ENCODE peak calls at places on chromosomes 3 and 15, in seven cellular contexts. R is stimulated activated CD4-positive, alpha-beta T cell treated with anti-CD3 and anti-CD28 coated beads, TNF-alpha, amount 100 ng/mL, for 4 hours; P is OCI-LY7; D is T-helper 1 cell; J is cardiac muscle cell; Q is NCI-H1092; H is EL. V is an unnamed sample.

GRCh38 chr3:45497963-45498362 is 96.6 kb upstream of the LIMD1 start:
- DNase-seq in R (no peak), P (no peak), D (no peak), J (no peak), Q (no peak), H (no peak), V (no peak)

GRCh38 chr3:182142928-182143327 is 431.2 kb downstream of the SOX2 start:
- DNase-seq in R (no peak), P (peak), D (no peak), J (no peak), Q (no peak), H (no peak), V (no peak)

GRCh38 chr3:2823016-2823415 is 287.2 kb downstream of the IL5RA start:
- DNase-seq in R (no peak), P (no peak), D (no peak), J (no peak), Q (no peak), H (no peak), V (no peak)

GRCh38 chr3:46271910-46272309 is 29.6 kb downstream of the CCR3 start:
- DNase-seq in R (no peak), P (no peak), D (no peak), J (no peak), Q (no peak), H (peak), V (no peak)

GRCh38 chr15:50979041-50979440 is 70.6 kb downstream of the AP4E1 start:
- DNase-seq in R (no peak), P (no peak), D (no peak), J (no peak), Q (no peak), H (peak), V (peak)

GRCh38 chr15:98455899-98456298 is 192.4 kb upstream of the IGF1R start:
- DNase-seq in R (no peak), P (no peak), D (no peak), J (no peak), Q (no peak), H (peak), V (no peak)

GRCh38 chr15:81888748-81889479 is 156.9 kb downstream of the MEX3B start:
- DNase-seq in R (no peak), P (no peak), D (no peak), J (no peak), Q (no peak), H (peak), V (no peak)

GRCh38 chr3:195800240-195800639 is 11.5 kb downstream of the MUC4 start:
- DNase-seq in R (no peak), P (no peak), D (no peak), J (no peak), Q (no peak), H (no peak), V (no peak)

GRCh38 chr15:91243806-91244205 is 143.7 kb downstream of the SV2B start:
- DNase-seq in R (no peak), P (no peak), D (no peak), J (no peak), Q (no peak), H (no peak), V (no peak)

GRCh38 chr3:29757054-29757777 is 476.3 kb downstream of the RBMS3 start:
- DNase-seq in R (no peak), P (no peak), D (no peak), J (no peak), Q (no peak), H (peak), V (no peak)

GRCh38 chr3:118817748-118818165 is 216.9 kb downstream of the IGSF11 start:
- DNase-seq in R (no peak), P (peak), D (no peak), J (peak), Q (peak), H (peak), V (peak)

GRCh38 chr3:36923523-36923943 is 21.3 kb downstream of the TRANK1 start:
- DNase-seq in R (no peak), P (peak), D (no peak), J (no peak), Q (no peak), H (no peak), V (no peak)

GRCh38 chr3:68139897-68140296 is 485.5 kb upstream of the SUCLG2 start:
- DNase-seq in R (no peak), P (no peak), D (no peak), J (no peak), Q (no peak), H (no peak), V (no peak)

GRCh38 chr15:38398134-38398533 is 55.8 kb upstream of the FAM98B start:
- DNase-seq in R (no peak), P (no peak), D (no peak), J (no peak), Q (no peak), H (peak), V (no peak)

GRCh38 chr3:157067114-157067513 is 92.8 kb downstream of the CCNL1 start:
- DNase-seq in R (no peak), P (no peak), D (peak), J (no peak), Q (no peak), H (no peak), V (no peak)

GRCh38 chr3:126358038-126358815 is 1.0 kb upstream of the KLF15 start:
- DNase-seq in R (no peak), P (no peak), D (no peak), J (no peak), Q (no peak), H (peak), V (no peak)

GRCh38 chr3:30263921-30264313 is 342.5 kb upstream of the TGFBR2 start:
- DNase-seq in R (no peak), P (peak), D (no peak), J (no peak), Q (no peak), H (no peak), V (no peak)

GRCh38 chr3:149377408-149378111 is at the start of gene TM4SF1:
- DNase-seq in R (no peak), P (no peak), D (no peak), J (no peak), Q (peak), H (peak), V (no peak)

GRCh38 chr15:78317145-78317836 is 17.9 kb upstream of the SKIC8 start:
- DNase-seq in R (no peak), P (peak), D (no peak), J (peak), Q (peak), H (peak), V (peak)

GRCh38 chr15:80105193-80105984 is 45.9 kb downstream of the ZFAND6 start:
- DNase-seq in R (no peak), P (no peak), D (no peak), J (no peak), Q (no peak), H (peak), V (no peak)

GRCh38 chr3:185586644-185586964 is 509 bp downstream of the SENP2 start:
- DNase-seq in R (no peak), P (no peak), D (no peak), J (no peak), Q (peak), H (peak), V (peak)

GRCh38 chr3:173584093-173584833 is 186.7 kb downstream of the NLGN1 start:
- DNase-seq in R (no peak), P (peak), D (no peak), J (peak), Q (no peak), H (peak), V (peak)

GRCh38 chr3:136632625-136633081 is 119.5 kb downstream of the STAG1 start:
- DNase-seq in R (no peak), P (no peak), D (no peak), J (no peak), Q (no peak), H (peak), V (no peak)

GRCh38 chr3:9820944-9821343 is 10.9 kb downstream of the TTLL3 start:
- DNase-seq in R (no peak), P (peak), D (no peak), J (peak), Q (no peak), H (no peak), V (peak)

GRCh38 chr15:69893863-69894262 is 203.9 kb downstream of the TLE3 start:
- DNase-seq in R (no peak), P (no peak), D (no peak), J (no peak), Q (no peak), H (peak), V (no peak)

GRCh38 chr15:62607643-62608042 is 434.9 kb upstream of the TPM1 start:
- DNase-seq in R (no peak), P (no peak), D (no peak), J (no peak), Q (no peak), H (peak), V (no peak)

GRCh38 chr3:27673701-27674100 is 48.4 kb downstream of the EOMES start:
- DNase-seq in R (no peak), P (no peak), D (no peak), J (no peak), Q (no peak), H (no peak), V (no peak)

GRCh38 chr3:11810276-11810675 is 36.4 kb downstream of the TAMM41 start:
- DNase-seq in R (no peak), P (no peak), D (no peak), J (no peak), Q (no peak), H (peak), V (no peak)

GRCh38 chr3:160050019-160050418 is 61.4 kb downstream of the IL12A start:
- DNase-seq in R (no peak), P (no peak), D (no peak), J (no peak), Q (no peak), H (no peak), V (no peak)

GRCh38 chr3:158768881-158769518 is 32.9 kb upstream of the MFSD1 start:
- DNase-seq in R (no peak), P (no peak), D (no peak), J (no peak), Q (no peak), H (peak), V (no peak)

GRCh38 chr3:64316971-64317370 is 91.7 kb upstream of the PRICKLE2 start:
- DNase-seq in R (no peak), P (no peak), D (no peak), J (no peak), Q (no peak), H (peak), V (no peak)

GRCh38 chr15:35691176-35691761 is 145.3 kb upstream of the DPH6 start:
- DNase-seq in R (no peak), P (no peak), D (no peak), J (no peak), Q (no peak), H (no peak), V (no peak)

GRCh38 chr3:12363397-12364195 is 74.7 kb downstream of the PPARG start:
- DNase-seq in R (no peak), P (no peak), D (no peak), J (no peak), Q (no peak), H (no peak), V (no peak)

GRCh38 chr3:27521179-27521871 is 37.1 kb upstream of the SLC4A7 start:
- DNase-seq in R (no peak), P (no peak), D (no peak), J (no peak), Q (no peak), H (peak), V (no peak)

GRCh38 chr3:172210355-172210754 is 171.0 kb downstream of the FNDC3B start:
- DNase-seq in R (no peak), P (no peak), D (no peak), J (no peak), Q (no peak), H (peak), V (no peak)

GRCh38 chr3:133843634-133844033 is 38.0 kb downstream of the SRPRB start:
- DNase-seq in R (no peak), P (no peak), D (no peak), J (no peak), Q (no peak), H (peak), V (no peak)

GRCh38 chr3:194139977-194140351 is 4.0 kb downstream of the HES1 start:
- DNase-seq in R (no peak), P (no peak), D (no peak), J (no peak), Q (no peak), H (no peak), V (no peak)

GRCh38 chr3:169477790-169478189 is 185.7 kb downstream of the MECOM start:
- DNase-seq in R (no peak), P (no peak), D (no peak), J (no peak), Q (no peak), H (no peak), V (no peak)

GRCh38 chr3:114550155-114550554 is 256.3 kb downstream of the TIGIT start:
- DNase-seq in R (no peak), P (no peak), D (no peak), J (no peak), Q (no peak), H (peak), V (no peak)